ENCODE peak calls at places on chromosomes 1 and 21, in nine cellular contexts. C, D, W, V, Q, H, E, X and L are unnamed samples.

GRCh38 chr1:104945406-104945805 is 1195.7 kb downstream of the AMY1C start:
- DNase-seq in W (no peak), C (no peak), V (no peak), D (no peak), H (no peak), E (no peak), Q (no peak), X (no peak), L (no peak)

GRCh38 chr21:42566524-42567180 is 53.0 kb downstream of the SLC37A1 start:
- DNase-seq in H (no peak), Q (no peak), X (no peak), C (peak), V (no peak), E (no peak), W (peak), D (peak), L (no peak)

GRCh38 chr1:227947678-227948492 is at the start of gene WNT9A:
- DNase-seq in X (peak), V (peak), H (peak), Q (no peak), D (peak), C (peak), W (peak), E (peak), L (peak)

GRCh38 chr1:226526801-226527595 is 21.6 kb upstream of the STUM start:
- DNase-seq in W (no peak), Q (no peak), C (peak), H (peak), X (peak), D (no peak), V (peak), E (no peak), L (peak)

GRCh38 chr1:151705739-151706463 is 10.7 kb downstream of the CELF3 start:
- DNase-seq in H (no peak), Q (no peak), C (no peak), X (peak), W (no peak), D (no peak), V (peak), E (no peak), L (peak)

GRCh38 chr1:181139631-181140051 is 51.1 kb downstream of the IER5 start:
- DNase-seq in C (no peak), D (no peak), H (no peak), Q (no peak), W (no peak), X (peak), V (peak), E (no peak), L (peak)

GRCh38 chr1:65924471-65924870 is 131.8 kb downstream of the PDE4B start:
- DNase-seq in V (peak), D (no peak), E (no peak), H (no peak), W (no peak), X (peak), Q (no peak), C (no peak), L (peak)

GRCh38 chr1:244941121-244941520 is 76.8 kb upstream of the HNRNPU start:
- DNase-seq in X (no peak), C (no peak), W (no peak), E (no peak), V (no peak), Q (no peak), D (no peak), H (no peak), L (no peak)

GRCh38 chr1:117803318-117803717 is 126.1 kb downstream of the GDAP2 start:
- DNase-seq in V (peak), X (peak), C (no peak), Q (no peak), D (no peak), W (no peak), H (no peak), E (no peak), L (no peak)

GRCh38 chr21:46183910-46184624 is at the start of gene SPATC1L:
- DNase-seq in Q (peak), W (peak), H (peak), X (peak), D (peak), E (no peak), C (peak), V (peak), L (peak)

GRCh38 chr1:194295690-194296089 is 1109.3 kb upstream of the B3GALT2 start:
- DNase-seq in Q (no peak), C (no peak), H (no peak), W (no peak), E (peak), D (no peak), V (peak), X (peak), L (peak)

GRCh38 chr1:84581648-84582047 is 7.4 kb upstream of the CTBS start:
- DNase-seq in C (no peak), V (no peak), Q (no peak), H (no peak), D (no peak), W (no peak), X (no peak), E (no peak), L (no peak)

GRCh38 chr21:31161157-31161556 is 122.9 kb upstream of the KRTAP19-8 start:
- DNase-seq in X (peak), D (no peak), W (no peak), C (no peak), E (no peak), V (no peak), H (no peak), Q (no peak), L (peak)

GRCh38 chr1:232046531-232047283 is 420.1 kb downstream of the DISC1 start:
- DNase-seq in H (no peak), Q (no peak), C (no peak), E (no peak), X (no peak), D (no peak), V (no peak), W (no peak), L (peak)

GRCh38 chr1:202249846-202250245 is 56.2 kb downstream of the LGR6 start:
- DNase-seq in E (no peak), H (no peak), D (no peak), W (no peak), C (peak), Q (no peak), X (no peak), V (no peak), L (no peak)

GRCh38 chr1:12644237-12644636 is 352 bp downstream of the AADACL4 start:
- DNase-seq in X (no peak), C (no peak), E (no peak), W (no peak), V (no peak), H (peak), D (no peak), Q (no peak), L (no peak)

GRCh38 chr1:156664949-156665411 is 12.2 kb downstream of the NES start:
- DNase-seq in W (no peak), E (no peak), X (peak), Q (no peak), D (no peak), V (no peak), C (no peak), H (peak), L (no peak)
- H3K4me3 ChIP-seq in W (no peak), E (no peak), X (no peak), Q (no peak), D (no peak), V (no peak), C (no peak), H (peak), L (no peak)

GRCh38 chr1:2129256-2129943 is 65.2 kb downstream of the FAAP20 start:
- DNase-seq in Q (no peak), X (no peak), C (no peak), W (no peak), H (no peak), D (peak), V (no peak), E (no peak), L (no peak)

GRCh38 chr1:2133039-2133878 is 61.3 kb downstream of the FAAP20 start:
- DNase-seq in V (peak), H (peak), E (peak), X (peak), Q (peak), W (peak), C (peak), D (peak), L (peak)

GRCh38 chr1:2130156-2130555 is 64.4 kb downstream of the FAAP20 start:
- DNase-seq in X (no peak), W (no peak), C (no peak), H (no peak), E (no peak), V (no peak), D (peak), Q (no peak), L (no peak)

GRCh38 chr1:2132222-2133038 is 62.1 kb downstream of the FAAP20 start:
- DNase-seq in W (no peak), D (peak), Q (no peak), X (peak), C (no peak), V (peak), E (no peak), H (no peak), L (peak)

GRCh38 chr1:2130871-2131289 is 63.7 kb downstream of the FAAP20 start:
- DNase-seq in X (no peak), D (peak), C (no peak), Q (no peak), V (no peak), H (no peak), W (no peak), E (no peak), L (no peak)
- TF ChIP-seq CTCF in X (no peak), D (peak), C (no peak), Q (no peak), V (no peak), H (no peak), W (no peak), E (no peak), L (no peak)

DNA sequence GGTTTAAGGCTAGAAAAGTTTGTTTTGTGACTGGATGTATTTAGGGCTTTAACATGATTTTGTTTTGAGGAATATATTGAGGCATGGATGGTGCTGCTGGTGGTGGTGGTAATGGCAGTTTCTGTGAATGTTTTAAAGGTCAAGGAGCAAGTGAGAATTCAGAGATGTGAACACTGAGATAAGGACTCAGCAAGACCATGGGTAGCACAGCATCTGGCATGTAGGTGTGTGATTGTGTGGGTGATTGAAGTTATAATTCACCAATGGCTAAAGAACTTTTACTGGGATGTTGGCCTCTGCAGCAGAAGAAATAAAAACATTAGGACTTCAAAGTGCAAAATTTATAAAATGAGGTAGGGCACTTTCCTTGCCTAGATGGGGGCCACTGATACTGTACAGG is 65.9 kb downstream of the MACF1 start:
- DNase-seq in C (no peak), V (no peak), X (no peak), E (no peak), Q (no peak), D (no peak), H (no peak), W (no peak), L (no peak)
- H3K4me3 ChIP-seq in C (no peak), V (no peak), X (peak), E (no peak), Q (no peak), D (no peak), H (no peak), W (no peak), L (no peak)

DNA sequence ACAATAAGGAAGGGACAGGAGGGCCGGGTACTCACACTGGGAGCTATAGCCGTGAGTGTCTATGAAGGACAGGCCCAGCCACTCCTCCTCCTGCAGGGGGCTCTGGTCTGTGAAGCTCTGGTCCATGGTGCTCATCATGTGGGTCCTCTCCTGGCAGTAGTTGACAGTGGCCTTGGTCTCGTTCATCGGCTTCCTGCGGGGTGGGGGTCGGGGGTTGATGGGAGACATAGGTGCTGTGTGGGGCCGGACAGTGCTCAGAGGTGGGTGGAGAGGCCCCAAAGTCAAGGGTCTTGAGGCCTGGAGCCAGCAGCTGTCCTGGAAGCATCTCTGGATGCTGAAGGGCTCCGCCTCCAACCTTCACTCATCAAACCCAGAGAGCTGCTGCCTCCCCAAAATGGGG is 260.4 kb downstream of the PTPRU start:
- DNase-seq in E (no peak), X (no peak), W (no peak), D (no peak), Q (no peak), C (no peak), H (no peak), V (no peak), L (no peak)
- TF ChIP-seq CTCF in E (no peak), X (no peak), W (no peak), D (no peak), Q (no peak), C (no peak), H (no peak), V (no peak), L (no peak)